ENCODE peak calls at places on chromosomes 4 and X, in seven cellular contexts. C is A549; S is prostate gland; U is fibroblast of lung; Q is left lung; T is cardiac muscle cell; V is CD8-positive, alpha-beta memory T cell. B is an unnamed sample. For H3K4me1, the result is how much of the 10 kb centered on the place peaks cover.

GRCh38 chr4:86935499-86935832 is 655 bp downstream of the AFF1 start:
- DNase-seq in C (no peak), Q (peak), V (no peak), T (no peak), S (peak), U (no peak), B (no peak)

GRCh38 chr4:10183462-10183861 is 66.9 kb upstream of the WDR1 start:
- DNase-seq in U (no peak), S (no peak), C (no peak), V (no peak), T (no peak), Q (no peak), B (no peak)

GRCh38 chr4:3611778-3612177 is 79.6 kb upstream of the LRPAP1 start:
- DNase-seq in V (no peak), T (no peak), S (no peak), U (no peak), Q (no peak), C (no peak), B (peak)

GRCh38 chrX:11437642-11438379 is 144.6 kb downstream of the AMELX start:
- DNase-seq in S (no peak), Q (no peak), T (peak), V (no peak), C (no peak), U (peak), B (peak)

GRCh38 chrX:73068467-73069364 is 10.6 kb downstream of the PABPC1L2A start:
- DNase-seq in Q (no peak), C (no peak), S (no peak), U (no peak), T (no peak), V (no peak), B (no peak)

GRCh38 chrX:69993494-69993893 is 56.2 kb downstream of the AWAT2 start:
- DNase-seq in C (no peak), V (no peak), U (no peak), T (no peak), Q (no peak), S (no peak), B (no peak)

GRCh38 chrX:139930923-139931645 is 1.8 kb downstream of the ATP11C start:
- DNase-seq in T (peak), U (no peak), V (peak), Q (peak), C (peak), S (peak), B (peak)

GRCh38 chr4:76579596-76580375 is 144.8 kb downstream of the SHROOM3 start:
- DNase-seq in C (no peak), S (no peak), V (no peak), Q (no peak), T (no peak), U (no peak), B (no peak)

GRCh38 chr4:86512631-86513030 is 81.5 kb upstream of the PTPN13 start:
- DNase-seq in U (no peak), Q (no peak), T (no peak), C (no peak), V (no peak), S (no peak), B (no peak)

GRCh38 chrX:10198254-10198653 is 41.5 kb downstream of the CLCN4 start:
- DNase-seq in U (peak), C (no peak), Q (no peak), S (no peak), V (no peak), T (peak), B (no peak)

GRCh38 chrX:119753639-119754257 is 4.6 kb upstream of the SOWAHD start:
- DNase-seq in C (peak), S (no peak), Q (peak), U (peak), V (peak), T (peak), B (no peak)

GRCh38 chr4:13906727-13907126 is 279.2 kb upstream of the BOD1L1 start:
- DNase-seq in S (no peak), C (no peak), V (no peak), U (no peak), T (no peak), Q (no peak), B (no peak)

GRCh38 chr4:184511156-184511555 is 36.8 kb upstream of the IRF2 start:
- DNase-seq in Q (no peak), T (no peak), U (no peak), S (no peak), V (no peak), C (no peak), B (no peak)

GRCh38 chr4:156252300-156253016 is 298.8 kb upstream of the CTSO start:
- DNase-seq in S (no peak), U (no peak), T (peak), Q (no peak), V (no peak), C (no peak), B (no peak)

GRCh38 chr4:112003508-112003907 is 141.7 kb upstream of the FAM241A start:
- DNase-seq in T (no peak), Q (no peak), U (no peak), V (no peak), C (no peak), S (no peak), B (no peak)

GRCh38 chr4:156941940-156942548 is 29.6 kb downstream of the PDGFC start:
- DNase-seq in S (peak), C (peak), Q (peak), V (no peak), T (peak), U (peak), B (peak)

GRCh38 chr4:119648398-119648797 is 19.8 kb upstream of the PDE5A start:
- DNase-seq in C (no peak), Q (no peak), S (no peak), V (no peak), U (no peak), T (no peak), B (no peak)

GRCh38 chr4:165715989-165716388 is 157.0 kb upstream of the TLL1 start:
- DNase-seq in Q (no peak), U (no peak), C (no peak), V (no peak), S (no peak), T (no peak), B (no peak)

GRCh38 chr4:89469930-89470375 is 162.4 kb upstream of the GPRIN3 start:
- DNase-seq in U (peak), C (peak), Q (no peak), S (peak), T (peak), V (peak), B (no peak)

GRCh38 chr4:34422472-34422871 is 1821.8 kb downstream of the ARAP2 start:
- DNase-seq in C (peak), V (no peak), Q (no peak), T (peak), U (peak), S (no peak), B (no peak)

GRCh38 chrX:13488706-13489105 is 80.7 kb upstream of the EGFL6 start:
- DNase-seq in Q (no peak), T (no peak), V (no peak), U (no peak), C (no peak), S (no peak), B (no peak)

GRCh38 chr4:18961879-18962278 is 940.3 kb upstream of the LCORL start:
- DNase-seq in Q (no peak), S (no peak), V (no peak), T (no peak), C (no peak), U (no peak), B (no peak)

GRCh38 chr4:160110891-160111290 is 1008.0 kb downstream of the RAPGEF2 start:
- DNase-seq in S (no peak), U (no peak), T (no peak), Q (no peak), V (no peak), C (no peak), B (no peak)

GRCh38 chrX:154819771-154820341 is 14.6 kb upstream of the MPP1 start:
- DNase-seq in Q (no peak), S (no peak), T (no peak), C (no peak), U (no peak), V (no peak), B (no peak)

GRCh38 chr4:16026155-16026761 is 57.6 kb downstream of the PROM1 start:
- DNase-seq in U (peak), V (peak), Q (no peak), S (peak), T (peak), C (peak), B (no peak)

GRCh38 chrX:75276666-75277065 is 2.8 kb downstream of the UPRT start:
- DNase-seq in U (no peak), Q (no peak), S (no peak), C (no peak), V (no peak), T (no peak), B (no peak)
- H3K4me3 ChIP-seq in U (no peak), Q (no peak), S (no peak), C (no peak), V (no peak), T (no peak), B (no peak)

GRCh38 chr4:80313627-80314026 is 21.9 kb upstream of the CFAP299 start:
- DNase-seq in V (no peak), C (no peak), Q (no peak), S (no peak), T (no peak), U (no peak), B (no peak)

GRCh38 chr4:80308466-80308822 is 27.1 kb upstream of the CFAP299 start:
- DNase-seq in S (no peak), C (no peak), U (no peak), V (no peak), Q (no peak), T (no peak), B (no peak)

GRCh38 chr4:80309301-80310004 is 26.1 kb upstream of the CFAP299 start:
- DNase-seq in T (peak), V (no peak), S (no peak), U (peak), C (peak), Q (no peak), B (no peak)

GRCh38 chr4:80312124-80312523 is 23.4 kb upstream of the CFAP299 start:
- DNase-seq in U (no peak), S (no peak), T (no peak), Q (no peak), V (no peak), C (no peak), B (no peak)

GRCh38 chr4:80311130-80311529 is 24.4 kb upstream of the CFAP299 start:
- DNase-seq in S (no peak), V (no peak), U (no peak), Q (no peak), T (peak), C (no peak), B (no peak)
- H3K4me1 ChIP-seq in S (under half), V (under half), U (under half), Q (under half), T (under half), C (under half), B (under half)

DNA sequence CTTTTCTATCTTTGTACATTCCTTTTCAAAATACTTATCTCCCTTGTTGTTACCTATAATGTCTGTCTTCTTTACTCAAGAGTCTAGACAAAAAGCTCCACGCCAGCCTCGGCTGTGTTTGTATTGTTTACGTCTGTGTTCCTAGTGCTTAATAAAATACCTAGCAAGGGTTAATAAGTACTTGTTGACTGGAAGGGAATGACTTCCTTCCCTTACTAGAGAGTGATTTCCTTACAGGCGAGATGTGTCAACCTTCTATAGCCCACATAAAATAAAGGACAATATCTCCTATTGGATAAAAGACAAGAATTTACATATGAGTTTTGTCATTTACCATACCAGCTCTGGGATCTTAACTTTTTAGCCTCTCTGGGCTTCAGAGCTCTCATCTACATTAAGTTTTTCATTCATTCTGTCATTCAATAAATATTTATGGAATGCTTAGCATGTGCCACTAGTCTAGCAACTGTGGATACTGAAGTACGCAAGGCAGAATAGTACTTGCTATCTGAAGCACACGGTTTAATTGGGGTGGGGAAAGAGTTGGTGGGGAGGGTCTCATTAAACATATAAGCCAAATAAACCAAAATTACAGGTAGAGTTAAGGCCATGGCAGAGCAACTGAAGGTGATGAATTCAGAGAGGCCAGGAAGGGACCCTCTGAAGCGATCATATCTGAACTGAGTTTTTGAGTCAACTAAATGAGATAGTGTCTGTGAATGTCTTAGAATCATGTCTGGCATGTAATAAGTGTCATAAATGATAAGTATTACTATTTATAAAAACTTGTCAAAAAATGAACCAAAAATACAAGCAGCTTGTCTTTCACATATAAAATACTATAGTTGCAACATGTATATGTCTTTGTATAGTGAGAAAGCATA is 91.7 kb upstream of the BMP2K start:
- DNase-seq in V (no peak), Q (no peak), T (peak), U (peak), C (no peak), S (no peak), B (no peak)
- H3K27ac ChIP-seq in V (no peak), Q (no peak), T (no peak), U (no peak), C (no peak), S (no peak), B (no peak)

GRCh38 chr4:8199594-8200301 is 658 bp downstream of the SH3TC1 start:
- DNase-seq in U (no peak), C (no peak), S (no peak), Q (peak), T (no peak), V (peak), B (no peak)

GRCh38 chr4:8200302-8200975 is 1.3 kb downstream of the SH3TC1 start:
- DNase-seq in Q (peak), U (peak), S (peak), C (no peak), T (peak), V (peak), B (no peak)

GRCh38 chr4:8197521-8197920 is 1.6 kb upstream of the SH3TC1 start:
- DNase-seq in Q (no peak), C (no peak), U (no peak), S (no peak), T (no peak), V (no peak), B (no peak)

GRCh38 chr4:8198906-8199593 is at the start of gene SH3TC1:
- DNase-seq in C (peak), S (peak), V (peak), T (peak), U (peak), Q (peak), B (peak)

DNA sequence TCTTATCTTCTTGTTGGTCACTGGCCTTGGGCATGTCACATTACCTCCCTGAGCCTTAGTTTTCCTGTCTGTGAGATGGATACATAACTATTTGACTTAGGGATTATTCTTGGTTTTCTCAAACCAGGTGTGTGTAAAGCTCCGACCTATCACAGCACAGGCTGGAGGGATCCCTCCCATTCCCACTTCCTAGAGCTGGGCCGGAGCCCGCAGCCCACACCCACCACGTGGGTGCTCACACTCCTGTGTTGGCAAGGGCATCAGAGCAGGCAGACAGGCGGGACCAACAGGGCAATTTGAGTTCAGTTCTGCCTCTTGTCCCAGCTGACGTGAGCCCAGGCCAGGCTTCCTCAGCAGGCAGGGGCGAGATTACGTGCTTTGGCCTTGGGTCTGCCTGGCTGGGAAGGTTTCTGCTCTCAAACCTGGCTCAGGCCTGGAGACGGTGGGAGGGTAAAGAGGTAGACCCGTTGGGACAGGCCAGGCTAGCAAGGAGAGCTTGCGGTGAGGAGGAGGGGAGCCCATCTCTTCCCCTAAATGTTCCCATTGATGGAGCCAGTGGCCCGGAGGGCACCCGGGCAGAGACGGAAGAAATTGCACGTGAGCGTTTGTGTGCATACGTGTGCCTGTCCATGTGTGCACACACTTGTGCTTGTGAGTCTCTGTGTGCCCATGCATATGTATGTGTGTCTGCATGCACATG is 734 bp upstream of the SH3TC1 start:
- DNase-seq in V (no peak), Q (peak), C (no peak), S (peak), T (no peak), U (no peak), B (peak)
- H3K4me3 ChIP-seq in V (peak), Q (no peak), C (peak), S (no peak), T (no peak), U (no peak), B (no peak)

DNA sequence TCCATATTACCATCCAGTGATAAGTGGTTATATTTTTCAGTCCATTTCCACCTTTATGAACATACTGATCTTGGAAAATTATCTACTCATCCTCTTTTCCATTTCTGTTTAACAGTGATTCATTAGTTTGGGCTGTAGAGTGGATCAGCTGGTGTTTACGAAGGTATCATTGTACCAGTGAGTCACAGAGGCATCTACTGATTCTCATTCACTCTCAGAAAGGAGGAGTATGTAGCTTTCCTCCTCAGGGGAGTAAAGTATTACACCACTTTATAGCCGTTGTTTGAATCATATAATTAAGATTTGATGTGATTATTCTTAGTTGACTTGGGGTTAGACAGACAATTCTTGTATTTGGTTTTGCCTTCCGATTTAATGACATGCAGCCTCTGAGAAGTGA is 74.7 kb downstream of the GALNT7 start:
- DNase-seq in V (no peak), S (no peak), Q (no peak), T (peak), U (peak), C (peak), B (no peak)
- H3K4me1 ChIP-seq in V (under half), S (under half), Q (under half), T (under half), U (under half), C (under half), B (under half)

GRCh38 chr4:2155246-2155645 is 86.7 kb downstream of the HAUS3 start:
- DNase-seq in Q (no peak), S (no peak), T (no peak), C (no peak), U (no peak), V (no peak), B (no peak)
- H3K27ac ChIP-seq in Q (no peak), S (no peak), T (no peak), C (no peak), U (no peak), V (no peak), B (no peak)

DNA sequence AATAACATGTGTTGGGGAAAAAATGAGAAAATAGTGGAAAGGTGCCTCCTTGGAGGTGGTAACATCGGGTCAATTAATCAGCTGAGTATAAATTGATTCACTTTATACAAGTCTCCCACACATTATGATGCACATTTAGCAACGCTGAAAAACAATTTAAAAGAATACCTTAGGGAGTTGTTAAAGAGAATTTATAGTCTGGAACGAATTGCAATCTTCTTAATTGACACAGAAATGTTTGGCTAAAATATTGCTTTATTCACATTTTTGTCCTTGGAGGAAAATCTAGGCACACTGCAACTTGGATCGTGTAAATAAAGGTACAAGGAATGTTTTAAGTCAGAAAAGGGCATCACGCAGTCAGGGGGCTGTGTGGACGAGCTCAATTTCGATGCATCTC is 84.2 kb downstream of the HPRT1 start:
- DNase-seq in S (no peak), V (no peak), Q (no peak), C (no peak), U (no peak), T (peak), B (no peak)
- H3K4me3 ChIP-seq in S (no peak), V (no peak), Q (no peak), C (no peak), U (no peak), T (peak), B (no peak)

DNA sequence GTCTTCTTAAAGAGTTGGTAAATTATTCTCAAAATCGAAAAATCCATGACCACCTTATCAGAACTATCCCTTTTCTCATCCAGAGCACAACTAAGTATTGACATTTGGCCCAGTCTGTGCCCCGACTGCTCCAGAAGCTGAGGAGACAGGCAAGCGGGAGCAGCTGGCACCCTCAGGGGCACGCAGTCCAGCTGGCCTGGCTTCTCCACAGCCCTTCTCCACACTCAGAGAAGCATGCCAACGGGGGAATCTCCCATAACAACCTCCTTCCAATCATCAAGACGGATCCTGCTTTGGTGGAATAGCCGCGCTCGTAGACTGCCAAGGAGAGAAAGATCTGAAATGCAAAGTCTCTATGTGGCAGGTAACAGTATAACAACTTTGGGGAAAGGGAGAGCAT is 85.5 kb downstream of the AFAP1 start:
- DNase-seq in T (no peak), U (no peak), S (no peak), Q (no peak), V (no peak), C (no peak), B (no peak)
- H3K4me1 ChIP-seq in T (under half), U (under half), S (under half), Q (under half), V (half or more), C (half or more), B (under half)

GRCh38 chrX:47101206-47101605 is 23.0 kb downstream of the RGN start:
- DNase-seq in Q (no peak), U (no peak), T (no peak), V (no peak), C (no peak), S (no peak), B (no peak)

GRCh38 chrX:47098746-47099145 is 20.5 kb downstream of the RGN start:
- DNase-seq in C (no peak), Q (no peak), T (no peak), U (no peak), V (no peak), S (no peak), B (no peak)

GRCh38 chrX:47093860-47094259 is 15.6 kb downstream of the RGN start:
- DNase-seq in C (no peak), U (no peak), Q (no peak), T (no peak), S (no peak), V (no peak), B (no peak)

GRCh38 chrX:47093248-47093647 is 15.0 kb downstream of the RGN start:
- DNase-seq in S (no peak), Q (no peak), U (peak), T (peak), C (peak), V (no peak), B (no peak)

GRCh38 chrX:47097018-47097417 is 18.8 kb downstream of the RGN start:
- DNase-seq in T (no peak), U (no peak), C (no peak), S (no peak), Q (no peak), V (no peak), B (no peak)
- H3K27ac ChIP-seq in T (no peak), U (no peak), C (no peak), S (no peak), Q (no peak), V (no peak), B (no peak)

B was measured in aorta.